ENCODE peak calls at places on chromosomes 7 and 10, in eight cellular contexts. A is CD8-positive, alpha-beta memory T cell; G is GM12878; B is SK-N-SH; C is esophagus squamous epithelium; K is body of pancreas; T is endodermal cell; X is tibial artery. H is an unnamed sample.
A peak's percentile ranks its signal among the peaks of the same experiment; 100 is the strongest.

GRCh38 chr10:61159253-61159652 is 215.3 kb upstream of the RHOBTB1 start:
- DNase-seq in K (no peak), A (no peak), B (no peak), G (no peak), T (no peak), C (no peak), X (no peak), H (no peak)

GRCh38 chr10:112515852-112516251 is 68.8 kb downstream of the VTI1A start:
- DNase-seq in C (no peak), X (no peak), G (no peak), B (no peak), A (no peak), T (no peak), K (no peak), H (no peak)

GRCh38 chr7:110442386-110442837 is 648.5 kb upstream of the LRRN3 start:
- DNase-seq in K (peak; percentile 51), X (no peak), T (peak; percentile 89), A (no peak), C (no peak), G (no peak), B (peak; percentile 81), H (no peak)

GRCh38 chr7:21256310-21256877 is 171.5 kb upstream of the SP4 start:
- DNase-seq in T (no peak), C (no peak), K (peak; percentile 20), A (peak; percentile 19), G (no peak), X (no peak), B (peak; percentile 9), H (no peak)

GRCh38 chr10:50540069-50540825 is 83.5 kb downstream of the SGMS1 start:
- DNase-seq in X (no peak), G (no peak), A (no peak), C (no peak), B (no peak), T (no peak), K (no peak), H (no peak)

GRCh38 chr10:50385610-50386009 is 134.3 kb upstream of the ASAH2 start:
- DNase-seq in C (no peak), B (no peak), X (peak; percentile 48), K (peak; percentile 20), A (no peak), G (no peak), T (no peak), H (no peak)

GRCh38 chr10:27742926-27743735 is 2.5 kb downstream of the MKX start:
- DNase-seq in X (peak; percentile 36), G (no peak), A (peak; percentile 33), B (peak; percentile 28), T (peak; percentile 86), K (peak; percentile 28), C (no peak), H (peak; percentile 65)

GRCh38 chr7:148799893-148800545 is 84.1 kb downstream of the EZH2 start:
- DNase-seq in K (no peak), B (no peak), T (no peak), X (no peak), G (no peak), C (no peak), A (no peak), H (no peak)

GRCh38 chr7:66921918-66922486 is 977 bp downstream of the TMEM248 start:
- DNase-seq in K (no peak), T (no peak), B (peak; percentile 40), G (peak; percentile 13), A (peak; percentile 48), C (no peak), X (no peak), H (no peak)

GRCh38 chr10:132447446-132448247 is 50.6 kb downstream of the PWWP2B start:
- DNase-seq in B (no peak), C (no peak), X (no peak), G (no peak), T (peak; percentile 87), K (peak; percentile 64), A (peak; percentile 93), H (no peak)

GRCh38 chr10:123569436-123570010 is 96.6 kb upstream of the GPR26 start:
- DNase-seq in T (peak; percentile 34), C (no peak), B (no peak), G (no peak), K (no peak), A (no peak), X (no peak), H (no peak)

GRCh38 chr7:143013897-143014296 is 13.0 kb downstream of the OR9A2 start:
- DNase-seq in C (no peak), K (no peak), X (no peak), G (no peak), T (no peak), B (no peak), A (no peak), H (no peak)
- H3K4me1 ChIP-seq in C (peaks cover 3% of the 10 kb centered on the region), K (no peaks in the 10 kb centered on the region), X (no peaks in the 10 kb centered on the region), G (peaks cover 10% of the 10 kb centered on the region), T (peaks cover 3% of the 10 kb centered on the region), B (peaks cover 33% of the 10 kb centered on the region), A (no peaks in the 10 kb centered on the region), H (no peaks in the 10 kb centered on the region)

GRCh38 chr10:103635580-103635979 is 142.1 kb downstream of the NEURL1 start:
- DNase-seq in K (no peak), A (no peak), C (no peak), T (no peak), X (no peak), B (no peak), G (no peak), H (no peak)

GRCh38 chr10:103638948-103639347 is 145.4 kb downstream of the NEURL1 start:
- DNase-seq in C (no peak), K (no peak), T (no peak), B (no peak), G (no peak), X (no peak), A (no peak), H (peak; percentile 31)

GRCh38 chr10:103636996-103637395 is 143.5 kb downstream of the NEURL1 start:
- DNase-seq in A (no peak), C (no peak), T (no peak), K (no peak), G (no peak), B (no peak), X (no peak), H (no peak)

GRCh38 chr10:103636492-103636891 is 143.0 kb downstream of the NEURL1 start:
- DNase-seq in T (peak; percentile 67), K (no peak), C (no peak), X (no peak), G (no peak), B (no peak), A (no peak), H (no peak)

DNA sequence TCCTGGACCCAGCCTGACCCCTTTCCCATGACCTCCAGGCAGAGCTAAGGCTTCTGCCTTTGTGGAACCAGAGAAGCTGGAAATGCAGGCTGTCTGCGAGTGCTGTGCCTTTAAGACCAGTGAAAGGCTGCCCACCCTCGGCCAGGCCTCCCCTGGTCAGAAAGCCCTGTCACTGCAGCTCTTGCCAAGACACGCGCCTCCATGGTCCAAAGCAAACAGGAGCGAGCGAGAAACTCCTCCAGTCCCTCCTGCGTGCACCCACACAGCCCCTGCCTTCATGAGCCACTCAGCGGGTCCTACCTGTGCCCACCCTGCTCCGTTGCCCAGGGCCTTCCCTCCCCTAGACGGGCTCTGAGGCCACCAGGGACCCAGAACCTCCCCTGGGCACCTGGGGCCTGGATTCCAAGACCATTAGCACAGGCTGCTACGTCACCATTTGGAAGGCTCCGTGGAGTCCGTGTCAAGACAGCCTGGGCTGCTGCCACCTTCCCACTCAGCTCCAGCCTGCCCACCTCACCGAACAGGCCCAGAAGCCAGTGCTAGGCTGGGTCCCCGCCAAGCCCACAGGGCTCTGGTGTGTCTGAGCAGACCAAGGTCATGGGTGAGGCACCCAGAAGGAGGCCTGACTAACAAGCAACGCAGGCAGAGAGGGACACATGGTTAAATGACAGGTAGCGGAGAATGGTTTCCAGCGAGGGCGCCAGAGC is 144.5 kb downstream of the NEURL1 start:
- DNase-seq in G (no peak), C (no peak), K (peak; percentile 83), X (peak; percentile 95), B (no peak), A (no peak), T (no peak), H (peak; percentile 92)
- H3K27ac ChIP-seq in G (no peak overlapping the region), C (peak overlapping the region; percentile 55), K (peak overlapping the region; percentile 70), X (peak overlapping the region; percentile 84), B (peak overlapping the region; percentile 53), A (no peak overlapping the region), T (no peak overlapping the region), H (peak overlapping the region; percentile 42)

DNA sequence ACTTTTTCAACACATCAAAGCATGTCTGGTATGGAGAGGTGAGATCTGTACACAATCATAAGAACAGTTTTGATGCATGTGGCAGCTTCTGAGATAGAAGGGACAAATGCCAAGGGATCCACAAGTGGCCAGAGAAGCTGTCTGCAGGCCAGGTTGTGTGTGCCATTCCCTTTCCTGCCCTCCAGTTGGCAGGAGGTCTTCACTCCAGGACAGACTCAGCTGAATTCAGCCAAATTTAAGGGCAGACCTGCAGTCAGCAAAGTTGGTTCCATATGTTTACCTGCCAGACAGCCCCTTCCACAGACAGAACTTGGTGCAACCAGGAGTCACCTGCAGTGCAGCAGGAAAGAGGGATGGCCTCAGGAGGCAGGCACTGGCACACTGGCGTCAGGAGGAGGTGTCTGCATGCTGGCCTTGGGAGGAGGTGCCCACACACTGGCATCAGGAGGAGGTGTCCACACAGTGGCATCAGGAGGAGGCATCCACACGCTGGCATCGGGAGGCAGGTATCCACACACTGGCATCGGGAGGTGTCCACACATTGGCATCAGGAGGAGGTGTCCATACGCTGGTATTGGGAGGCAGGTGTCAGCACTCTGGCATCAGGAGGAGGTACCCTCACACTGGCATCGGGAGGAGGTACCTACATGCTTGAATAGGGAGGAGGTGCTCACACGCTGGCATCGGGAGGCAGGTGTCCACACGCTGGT is 93.1 kb upstream of the IKZF1 start:
- DNase-seq in G (no peak), X (no peak), T (peak; percentile 30), C (no peak), K (no peak), B (no peak), A (no peak), H (no peak)
- H3K4me1 ChIP-seq in G (peaks cover 9% of the 10 kb centered on the region), X (no peaks in the 10 kb centered on the region), T (no peaks in the 10 kb centered on the region), C (no peaks in the 10 kb centered on the region), K (no peaks in the 10 kb centered on the region), B (no peaks in the 10 kb centered on the region), A (peaks cover 78% of the 10 kb centered on the region), H (no peaks in the 10 kb centered on the region)

GRCh38 chr7:124089621-124090020 is 56.8 kb upstream of the TMEM229A start:
- DNase-seq in G (no peak), A (no peak), C (no peak), K (no peak), T (no peak), B (no peak), X (no peak), H (no peak)

GRCh38 chr7:124088590-124088989 is 55.7 kb upstream of the TMEM229A start:
- DNase-seq in C (no peak), A (no peak), K (no peak), X (no peak), T (no peak), B (no peak), G (no peak), H (no peak)

GRCh38 chr7:124084024-124084423 is 51.2 kb upstream of the TMEM229A start:
- DNase-seq in B (peak; percentile 60), G (no peak), X (no peak), C (no peak), T (no peak), K (no peak), A (no peak), H (no peak)

GRCh38 chr7:124086843-124087242 is 54.0 kb upstream of the TMEM229A start:
- DNase-seq in A (no peak), T (no peak), K (no peak), G (no peak), C (no peak), B (peak; percentile 24), X (no peak), H (no peak)

DNA sequence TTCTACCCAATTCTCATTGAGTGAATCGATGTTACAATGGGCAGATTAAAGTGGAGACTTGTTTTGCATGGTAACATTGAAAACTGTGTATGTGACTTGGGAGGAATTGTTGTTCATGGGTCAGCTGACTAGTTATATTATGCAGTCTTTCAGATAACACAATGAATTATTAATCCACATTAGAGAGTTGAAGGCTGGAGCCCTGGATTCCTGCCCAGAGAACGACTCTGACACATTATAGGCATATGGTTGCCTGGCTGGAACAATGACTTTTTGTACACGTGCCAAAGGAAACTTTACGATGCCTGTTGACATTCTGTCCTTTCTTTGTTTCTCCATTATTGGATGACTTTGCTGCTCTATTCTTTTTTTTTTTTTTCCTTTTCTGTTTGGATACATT is 52.3 kb upstream of the TMEM229A start:
- DNase-seq in K (peak; percentile 95), C (no peak), G (no peak), A (no peak), X (no peak), T (no peak), B (peak; percentile 41), H (no peak)
- H3K27ac ChIP-seq in K (peak overlapping the region; percentile 44), C (no peak overlapping the region), G (no peak overlapping the region), A (no peak overlapping the region), X (no peak overlapping the region), T (no peak overlapping the region), B (peak overlapping the region; percentile 98), H (no peak overlapping the region)

H was measured in heart left ventricle.